ENCODE peak calls at places on chromosomes 6 and 20, in four cellular contexts. R, W, D and V are unnamed samples.

GRCh38 chr6:26235240-26235730 is 129.7 kb upstream of the BTN3A2 start:
- DNase-seq in R (no peak), W (no peak), D (no peak), V (no peak)

GRCh38 chr20:1816384-1817381 is 78.5 kb upstream of the SIRPA start:
- DNase-seq in R (no peak), W (no peak), D (no peak), V (no peak)

GRCh38 chr20:36463212-36464061 is 77.9 kb upstream of the MYL9 start:
- DNase-seq in R (no peak), W (no peak), D (no peak), V (no peak)

GRCh38 chr6:7052441-7052936 is 55.3 kb upstream of the RREB1 start:
- DNase-seq in R (peak), W (no peak), D (peak), V (peak)

GRCh38 chr6:170434114-170434820 is 118.8 kb downstream of the PSMB1 start:
- DNase-seq in R (no peak), W (no peak), D (no peak), V (no peak)

GRCh38 chr6:165573671-165574070 is 89.4 kb downstream of the PDE10A start:
- DNase-seq in R (no peak), W (no peak), D (peak), V (peak)

GRCh38 chr20:62382306-62383198 is 4.4 kb upstream of the RPS21 start:
- DNase-seq in R (peak), W (no peak), D (peak), V (peak)

GRCh38 chr20:40525356-40525755 is 163.7 kb downstream of the MAFB start:
- DNase-seq in R (no peak), W (no peak), D (no peak), V (no peak)

GRCh38 chr6:38673397-38674165 is 29.4 kb downstream of the GLO1 start:
- DNase-seq in R (no peak), W (no peak), D (no peak), V (no peak)

GRCh38 chr6:328184-328670 is 35.9 kb downstream of the DUSP22 start:
- DNase-seq in R (no peak), W (no peak), D (no peak), V (peak)

GRCh38 chr6:111715321-111715720 is 109.6 kb upstream of the TRAF3IP2 start:
- DNase-seq in R (no peak), W (no peak), D (no peak), V (no peak)

GRCh38 chr6:148565931-148566663 is 180.7 kb upstream of the UST start:
- DNase-seq in R (no peak), W (no peak), D (no peak), V (no peak)